ENCODE peak calls at places on chromosome 1, in four cellular contexts. J is neural progenitor cell, D is GM06990, H is left lung. B is an unnamed sample. For H3K27me3, the result is how much of the 10 kb centered on the place peaks cover.

GRCh38 chr1:205598841-205599666 is 32.8 kb downstream of the ELK4 start:
- DNase-seq in J (no peak), D (no peak), H (peak), B (peak)

GRCh38 chr1:59443355-59443754 is 146.5 kb downstream of the FGGY start:
- DNase-seq in J (no peak), D (no peak), H (no peak), B (no peak)

GRCh38 chr1:163047951-163048659 is 21.1 kb upstream of the RGS4 start:
- DNase-seq in J (no peak), D (no peak), H (no peak), B (no peak)

GRCh38 chr1:183370399-183371058 is 47.7 kb downstream of the NMNAT2 start:
- DNase-seq in J (no peak), D (no peak), H (peak), B (no peak)

GRCh38 chr1:3597599-3597964 is 13.7 kb downstream of the MEGF6 start:
- DNase-seq in J (no peak), D (peak), H (no peak), B (no peak)

GRCh38 chr1:207282049-207282448 is 39.4 kb upstream of the CD55 start:
- DNase-seq in J (no peak), D (no peak), H (no peak), B (no peak)

GRCh38 chr1:230103341-230104173 is 36.5 kb downstream of the GALNT2 start:
- DNase-seq in J (no peak), D (no peak), H (no peak), B (no peak)

GRCh38 chr1:81894867-81895266 is 94.1 kb downstream of the ADGRL2 start:
- DNase-seq in J (no peak), D (no peak), H (no peak), B (no peak)

GRCh38 chr1:159214149-159214760 is 9.6 kb downstream of the ACKR1 start:
- DNase-seq in J (peak), D (no peak), H (no peak), B (peak)

GRCh38 chr1:4108341-4108740 is 208.3 kb upstream of the C1orf174 start:
- DNase-seq in J (no peak), D (no peak), H (no peak), B (no peak)

GRCh38 chr1:247332901-247333361 is 1.3 kb upstream of the ZNF496 start:
- DNase-seq in J (peak), D (no peak), H (peak), B (peak)

GRCh38 chr1:211653907-211654553 is 21.4 kb downstream of the NEK2 start:
- DNase-seq in J (peak), D (no peak), H (no peak), B (no peak)

GRCh38 chr1:184790642-184791041 is 36.0 kb upstream of the EDEM3 start:
- DNase-seq in J (no peak), D (no peak), H (no peak), B (no peak)

GRCh38 chr1:222618001-222618879 is at the start of gene MIA3:
- DNase-seq in J (peak), D (peak), H (peak), B (peak)

GRCh38 chr1:9037476-9038337 is 11.5 kb upstream of the SLC2A7 start:
- DNase-seq in J (no peak), D (peak), H (no peak), B (no peak)

GRCh38 chr1:234969630-234970370 is 158.8 kb downstream of the TOMM20 start:
- DNase-seq in J (peak), D (no peak), H (peak), B (peak)

GRCh38 chr1:145879775-145880174 is 5.9 kb downstream of the ANKRD35 start:
- DNase-seq in J (no peak), D (no peak), H (no peak), B (no peak)

GRCh38 chr1:229554886-229555621 is 3.5 kb downstream of the ABCB10 start:
- DNase-seq in J (no peak), D (no peak), H (no peak), B (no peak)

GRCh38 chr1:96931136-96931535 is 209.6 kb downstream of the PTBP2 start:
- DNase-seq in J (no peak), D (no peak), H (no peak), B (no peak)

GRCh38 chr1:4621646-4622045 is 32.8 kb upstream of the AJAP1 start:
- DNase-seq in J (no peak), D (no peak), H (no peak), B (no peak)

GRCh38 chr1:19828546-19828945 is 13.5 kb upstream of the RNF186 start:
- DNase-seq in J (no peak), D (no peak), H (no peak), B (no peak)

GRCh38 chr1:23251812-23252211 is 34.5 kb upstream of the HTR1D start:
- DNase-seq in J (no peak), D (no peak), H (no peak), B (no peak)

GRCh38 chr1:206508956-206509355 is 1.6 kb downstream of the RASSF5 start:
- DNase-seq in J (no peak), D (no peak), H (peak), B (no peak)

GRCh38 chr1:156842618-156843300 is 16.2 kb downstream of the INSRR start:
- DNase-seq in J (no peak), D (no peak), H (no peak), B (no peak)

GRCh38 chr1:165833358-165833757 is 5.9 kb downstream of the UCK2 start:
- DNase-seq in J (no peak), D (no peak), H (no peak), B (no peak)

GRCh38 chr1:20472860-20473711 is 12.9 kb downstream of the CAMK2N1 start:
- DNase-seq in J (peak), D (no peak), H (no peak), B (peak)

GRCh38 chr1:181179980-181180964 is 91.8 kb downstream of the IER5 start:
- DNase-seq in J (peak), D (no peak), H (no peak), B (peak)

GRCh38 chr1:2970311-2971145 is 50.7 kb upstream of the ACTRT2 start:
- DNase-seq in J (no peak), D (no peak), H (no peak), B (peak)

GRCh38 chr1:170354216-170354615 is 177.8 kb upstream of the GORAB start:
- DNase-seq in J (no peak), D (no peak), H (no peak), B (no peak)

GRCh38 chr1:226569879-226570547 is 21.4 kb downstream of the STUM start:
- DNase-seq in J (peak), D (no peak), H (no peak), B (no peak)

GRCh38 chr1:20588634-20589225 is at the start of gene CDA:
- DNase-seq in J (no peak), D (no peak), H (peak), B (no peak)

GRCh38 chr1:24413350-24414163 is at the start of gene STPG1:
- DNase-seq in J (peak), D (peak), H (peak), B (peak)

GRCh38 chr1:80021891-80022290 is 1015.4 kb upstream of the ADGRL4 start:
- DNase-seq in J (no peak), D (no peak), H (no peak), B (no peak)

GRCh38 chr1:247448107-247448778 is 9.7 kb downstream of the OR2B11 start:
- DNase-seq in J (peak), D (peak), H (peak), B (peak)

GRCh38 chr1:81920245-81920740 is 119.6 kb downstream of the ADGRL2 start:
- DNase-seq in J (peak), D (no peak), H (no peak), B (no peak)

GRCh38 chr1:92953491-92953890 is 7.8 kb downstream of the DIPK1A start:
- DNase-seq in J (no peak), D (no peak), H (no peak), B (no peak)

GRCh38 chr1:211503542-211503941 is 11.6 kb upstream of the RD3 start:
- DNase-seq in J (no peak), D (no peak), H (no peak), B (no peak)

GRCh38 chr1:7101187-7101586 is 315.9 kb downstream of the CAMTA1 start:
- DNase-seq in J (no peak), D (no peak), H (no peak), B (no peak)

GRCh38 chr1:7103322-7104052 is 318.2 kb downstream of the CAMTA1 start:
- DNase-seq in J (no peak), D (no peak), H (no peak), B (no peak)

GRCh38 chr1:7105258-7105657 is 320.0 kb downstream of the CAMTA1 start:
- DNase-seq in J (no peak), D (no peak), H (no peak), B (no peak)

GRCh38 chr1:7106442-7107108 is 321.3 kb downstream of the CAMTA1 start:
- DNase-seq in J (no peak), D (no peak), H (no peak), B (no peak)

GRCh38 chr1:7104053-7104738 is 318.9 kb downstream of the CAMTA1 start:
- DNase-seq in J (peak), D (no peak), H (no peak), B (no peak)
- H3K27me3 ChIP-seq in J (under half), D (under half), H (under half), B (under half)

DNA sequence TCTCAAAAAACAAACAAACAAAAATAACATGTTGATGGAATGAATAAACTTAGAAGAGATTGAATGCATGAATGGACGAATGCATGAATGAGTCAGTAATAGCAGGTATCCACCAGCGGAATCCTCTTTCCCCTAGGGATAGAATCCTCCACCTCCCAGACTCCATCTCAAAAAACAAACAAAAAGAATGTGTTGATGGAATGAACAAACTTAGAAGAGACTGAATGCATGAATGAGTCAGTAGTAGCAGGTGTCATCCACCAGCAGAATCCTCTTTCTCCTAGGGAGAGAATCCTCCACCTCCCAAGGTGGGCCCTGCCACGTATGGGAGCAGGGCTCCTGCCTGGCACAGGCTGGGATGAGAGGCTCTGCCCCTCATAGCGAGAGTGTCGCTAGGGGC is 26.8 kb upstream of the RNF19B start:
- DNase-seq in J (no peak), D (no peak), H (no peak), B (no peak)
- H3K4me3 ChIP-seq in J (no peak), D (no peak), H (no peak), B (no peak)

DNA sequence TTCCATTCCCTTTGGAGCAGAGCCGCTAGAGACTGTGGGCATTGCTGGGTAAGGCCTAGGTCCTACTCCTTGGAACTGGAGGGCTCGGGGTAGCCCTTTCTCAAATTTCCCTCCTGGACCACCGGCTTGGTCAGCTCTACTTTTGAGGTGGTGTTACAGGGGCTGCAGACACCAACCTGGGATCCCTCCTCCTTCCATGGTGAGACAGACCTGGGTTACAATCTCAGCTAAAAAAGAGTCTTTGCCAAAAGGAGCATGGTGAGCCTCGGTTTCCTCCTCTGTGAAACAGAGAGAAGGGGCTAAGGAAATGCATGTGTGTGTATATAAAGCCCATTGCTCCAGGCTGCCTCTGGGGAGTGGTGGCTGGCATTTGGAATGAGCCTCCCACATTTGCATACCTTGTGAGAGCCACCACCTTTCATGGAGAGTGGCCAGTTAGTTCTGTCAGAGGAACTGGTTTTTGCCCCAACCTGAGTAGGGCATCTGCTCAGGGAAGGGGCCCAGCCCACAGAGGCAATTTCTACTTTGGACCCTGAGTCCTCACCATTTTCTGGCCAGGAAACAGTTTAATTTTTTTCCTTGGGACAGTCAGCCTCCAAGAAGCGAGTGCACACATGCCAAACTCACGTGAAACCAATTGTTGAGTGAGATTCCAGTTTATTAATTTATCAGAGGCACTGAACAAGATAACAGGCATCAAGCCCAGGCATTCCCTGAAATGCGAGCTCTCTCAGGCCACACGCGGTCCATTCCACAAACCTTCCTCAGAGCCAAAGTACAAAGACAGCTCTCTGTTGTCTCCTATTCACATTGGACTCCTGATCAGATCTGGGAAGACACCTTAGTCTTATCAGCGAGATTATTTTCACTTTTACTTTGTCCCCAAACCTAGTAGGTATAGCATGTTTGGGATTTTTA is 897 bp upstream of the SLC6A9 start:
- DNase-seq in J (no peak), D (no peak), H (no peak), B (peak)
- H3K27me3 ChIP-seq in J (under half), D (under half), H (under half), B (under half)

GRCh38 chr1:236066054-236066453 is 1.2 kb upstream of the NID1 start:
- DNase-seq in J (no peak), D (no peak), H (no peak), B (no peak)

GRCh38 chr1:236063551-236063918 is 1.4 kb downstream of the NID1 start:
- DNase-seq in J (no peak), D (no peak), H (no peak), B (no peak)

GRCh38 chr1:236064674-236065508 is at the start of gene NID1:
- DNase-seq in J (peak), D (peak), H (peak), B (peak)

GRCh38 chr1:236065509-236066005 is 667 bp upstream of the NID1 start:
- DNase-seq in J (peak), D (no peak), H (no peak), B (no peak)

GRCh38 chr1:236063919-236064673 is 794 bp downstream of the NID1 start:
- DNase-seq in J (peak), D (peak), H (peak), B (no peak)
- H3K4me3 ChIP-seq in J (peak), D (peak), H (peak), B (peak)

GRCh38 chr1:107138767-107139445 is 1.9 kb upstream of the NTNG1 start:
- DNase-seq in J (no peak), D (no peak), H (no peak), B (no peak)
- H3K27me3 ChIP-seq in J (under half), D (under half), H (under half), B (under half)

GRCh38 chr1:28811766-28812668 is at the start of gene OPRD1:
- DNase-seq in J (peak), D (peak), H (no peak), B (no peak)
- H3K4me3 ChIP-seq in J (peak), D (no peak), H (no peak), B (peak)

B was measured in dorsolateral prefrontal cortex.